ENCODE peak calls at places on chromosomes 3 and 15, in six cellular contexts. P is pons; H is stimulated activated CD8-positive, alpha-beta memory T cell treated with anti-CD3 and anti-CD28 coated beads, Interleukin-15, amount 100 ng/mL, for 24 hours; Q is activated T-cell treated with anti-CD3 and anti-CD28 coated beads for 1 hour; Z is naive thymus-derived CD8-positive, alpha-beta T cell; U is cardiac fibroblast. M is an unnamed sample.

GRCh38 chr3:33231755-33232465 is 13.3 kb upstream of the SUSD5 start:
- DNase-seq in P (no peak), H (no peak), Q (no peak), Z (no peak), U (no peak), M (no peak)

GRCh38 chr3:197552198-197552597 is 3.6 kb downstream of the BDH1 start:
- DNase-seq in P (no peak), H (no peak), Q (no peak), Z (no peak), U (no peak), M (no peak)

GRCh38 chr3:65259946-65260345 is 572.1 kb upstream of the ADAMTS9 start:
- DNase-seq in P (no peak), H (no peak), Q (no peak), Z (no peak), U (no peak), M (no peak)

GRCh38 chr3:9074079-9074478 is 110.8 kb upstream of the RAD18 start:
- DNase-seq in P (no peak), H (no peak), Q (no peak), Z (no peak), U (no peak), M (no peak)

GRCh38 chr3:168407381-168407780 is 311.7 kb upstream of the GOLIM4 start:
- DNase-seq in P (no peak), H (no peak), Q (no peak), Z (no peak), U (no peak), M (no peak)

GRCh38 chr3:114707225-114707860 is 413.5 kb downstream of the TIGIT start:
- DNase-seq in P (no peak), H (no peak), Q (no peak), Z (no peak), U (no peak), M (no peak)

GRCh38 chr3:72426618-72427397 is 421.4 kb downstream of the SHQ1 start:
- DNase-seq in P (no peak), H (no peak), Q (no peak), Z (no peak), U (no peak), M (no peak)

GRCh38 chr15:77596821-77597803 is 35.6 kb downstream of the LINGO1 start:
- DNase-seq in P (no peak), H (no peak), Q (no peak), Z (no peak), U (no peak), M (no peak)

GRCh38 chr15:69666441-69666882 is 213.8 kb downstream of the RPLP1 start:
- DNase-seq in P (peak), H (no peak), Q (no peak), Z (no peak), U (peak), M (peak)

GRCh38 chr15:90271459-90272166 is 6.1 kb downstream of the NGRN start:
- DNase-seq in P (no peak), H (no peak), Q (no peak), Z (no peak), U (peak), M (no peak)

GRCh38 chr3:129518048-129518570 is 10.3 kb upstream of the RHO start:
- DNase-seq in P (no peak), H (no peak), Q (no peak), Z (no peak), U (no peak), M (no peak)

GRCh38 chr15:74470631-74471396 is 9.9 kb upstream of the UBL7 start:
- DNase-seq in P (no peak), H (no peak), Q (no peak), Z (no peak), U (no peak), M (no peak)

GRCh38 chr15:28093761-28094535 is 5.2 kb downstream of the OCA2 start:
- DNase-seq in P (no peak), H (no peak), Q (no peak), Z (no peak), U (no peak), M (no peak)

GRCh38 chr15:33500432-33500831 is 189.7 kb downstream of the RYR3 start:
- DNase-seq in P (no peak), H (no peak), Q (no peak), Z (no peak), U (no peak), M (no peak)

GRCh38 chr15:72047020-72047419 is 70.9 kb downstream of the MYO9A start:
- DNase-seq in P (no peak), H (no peak), Q (no peak), Z (no peak), U (peak), M (no peak)

GRCh38 chr3:62559831-62560445 is 186.6 kb upstream of the FEZF2 start:
- DNase-seq in P (peak), H (no peak), Q (no peak), Z (no peak), U (peak), M (no peak)

GRCh38 chr3:48507256-48508061 is 3.5 kb upstream of the SHISA5 start:
- DNase-seq in P (no peak), H (no peak), Q (peak), Z (peak), U (peak), M (peak)

GRCh38 chr3:129333891-129334290 is 55.2 kb downstream of the HMCES start:
- DNase-seq in P (no peak), H (no peak), Q (no peak), Z (no peak), U (no peak), M (no peak)

GRCh38 chr3:140296796-140297352 is 361.9 kb downstream of the CLSTN2 start:
- DNase-seq in P (no peak), H (no peak), Q (no peak), Z (no peak), U (peak), M (no peak)

GRCh38 chr3:93988283-93988682 is 8.3 kb downstream of the ARL13B start:
- DNase-seq in P (no peak), H (no peak), Q (no peak), Z (no peak), U (peak), M (no peak)

GRCh38 chr3:186354100-186354499 is 7.9 kb downstream of the DGKG start:
- DNase-seq in P (no peak), H (no peak), Q (no peak), Z (no peak), U (peak), M (no peak)